ENCODE peak calls at places on chromosomes 5 and 9, in seven cellular contexts. F is GM23338; K is endodermal cell; C is HCT116; W is body of pancreas; N is CD8-positive, alpha-beta T cell; U is lung. D is an unnamed sample.

GRCh38 chr5:180136661-180137381 is 65.3 kb upstream of the RNF130 start:
- DNase-seq in F (no peak), K (peak; percentile 45), C (no peak), W (no peak), N (no peak), U (no peak), D (no peak)

GRCh38 chr9:125970340-125970739 is 223.2 kb downstream of the PBX3 start:
- DNase-seq in F (no peak), K (no peak), C (no peak), W (no peak), N (no peak), U (peak; percentile 23), D (no peak)

GRCh38 chr5:148469446-148470062 is 85.8 kb downstream of the FBXO38 start:
- DNase-seq in F (no peak), K (no peak), C (no peak), W (peak; percentile 52), N (no peak), U (no peak), D (no peak)

GRCh38 chr9:110971705-110972104 is 66.6 kb downstream of the LPAR1 start:
- DNase-seq in F (no peak), K (no peak), C (no peak), W (no peak), N (no peak), U (no peak), D (no peak)

GRCh38 chr9:15570769-15571168 is 17.9 kb downstream of the CCDC171 start:
- DNase-seq in F (no peak), K (no peak), C (no peak), W (no peak), N (no peak), U (no peak), D (no peak)

GRCh38 chr5:66198837-66199236 is 54.7 kb downstream of the SREK1 start:
- DNase-seq in F (peak; percentile 13), K (peak; percentile 58), C (no peak), W (no peak), N (no peak), U (no peak), D (no peak)

GRCh38 chr5:170565077-170565476 is 61.3 kb downstream of the KCNIP1 start:
- DNase-seq in F (no peak), K (peak; percentile 27), C (no peak), W (no peak), N (no peak), U (no peak), D (no peak)

GRCh38 chr9:7266911-7267555 is 509.3 kb downstream of the KDM4C start:
- DNase-seq in F (no peak), K (no peak), C (no peak), W (no peak), N (no peak), U (no peak), D (no peak)

GRCh38 chr9:137453643-137454081 is 5.5 kb downstream of the NSMF start:
- DNase-seq in F (peak; percentile 96), K (peak; percentile 95), C (no peak), W (peak; percentile 67), N (peak; percentile 65), U (peak; percentile 78), D (peak; percentile 85)

GRCh38 chr5:137737349-137738256 is 1.7 kb upstream of the KLHL3 start:
- DNase-seq in F (no peak), K (peak; percentile 29), C (no peak), W (no peak), N (peak; percentile 49), U (no peak), D (no peak)

GRCh38 chr9:135749171-135750045 is 47.4 kb downstream of the KCNT1 start:
- DNase-seq in F (no peak), K (no peak), C (no peak), W (no peak), N (no peak), U (no peak), D (no peak)

GRCh38 chr5:180043381-180043780 is 28.2 kb downstream of the RNF130 start:
- DNase-seq in F (no peak), K (peak; percentile 8), C (no peak), W (no peak), N (no peak), U (no peak), D (no peak)

GRCh38 chr9:36119476-36119875 is 17.1 kb upstream of the GLIPR2 start:
- DNase-seq in F (no peak), K (peak; percentile 64), C (no peak), W (no peak), N (no peak), U (no peak), D (no peak)

GRCh38 chr9:130234340-130235260 is 31.0 kb upstream of the HMCN2 start:
- DNase-seq in F (no peak), K (no peak), C (no peak), W (no peak), N (no peak), U (no peak), D (no peak)

GRCh38 chr9:121945281-121945680 is 147.8 kb downstream of the TTLL11 start:
- DNase-seq in F (no peak), K (no peak), C (no peak), W (no peak), N (no peak), U (no peak), D (no peak)

GRCh38 chr9:127303830-127304229 is 39.3 kb downstream of the GARNL3 start:
- DNase-seq in F (no peak), K (no peak), C (no peak), W (no peak), N (no peak), U (no peak), D (no peak)

DNA sequence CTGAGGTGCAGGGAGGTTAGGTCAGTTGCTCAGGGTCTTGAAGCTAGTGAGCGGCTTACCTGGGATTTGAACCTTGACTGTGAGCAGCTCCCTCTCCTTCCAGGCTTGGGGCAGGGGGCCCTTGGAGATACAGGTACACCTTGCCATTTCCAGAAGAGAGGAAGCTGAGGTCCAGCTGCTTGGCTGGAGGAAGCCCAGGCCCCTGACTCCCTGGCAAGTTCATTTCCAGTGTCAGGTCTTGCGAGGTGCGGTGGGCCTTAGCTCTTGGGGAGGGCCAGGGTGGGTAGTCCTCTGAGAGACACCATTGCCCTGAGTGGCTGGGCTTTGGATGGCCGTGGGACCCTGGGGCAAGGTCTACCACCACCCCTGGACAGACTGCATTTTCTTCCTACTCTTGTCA is 9.3 kb downstream of the PPARGC1B start:
- DNase-seq in F (no peak), K (no peak), C (no peak), W (no peak), N (no peak), U (no peak), D (no peak)
- H3K4me3 ChIP-seq in F (no peak overlapping the region), K (no peak overlapping the region), C (no peak overlapping the region), W (no peak overlapping the region), N (no peak overlapping the region), U (no peak overlapping the region), D (no peak overlapping the region)

GRCh38 chr5:532521-533242 is 8.4 kb upstream of the SLC9A3 start:
- DNase-seq in F (no peak), K (no peak), C (no peak), W (no peak), N (peak; percentile 12), U (no peak), D (peak; percentile 3)

GRCh38 chr5:533243-534005 is 9.2 kb upstream of the SLC9A3 start:
- DNase-seq in F (no peak), K (no peak), C (no peak), W (no peak), N (peak; percentile 10), U (no peak), D (peak; percentile 7)

GRCh38 chr5:531101-531748 is 7.0 kb upstream of the SLC9A3 start:
- DNase-seq in F (no peak), K (no peak), C (no peak), W (no peak), N (peak; percentile 10), U (no peak), D (peak; percentile 22)

GRCh38 chr5:530556-530955 is 6.3 kb upstream of the SLC9A3 start:
- DNase-seq in F (no peak), K (no peak), C (no peak), W (no peak), N (peak; percentile 11), U (no peak), D (peak; percentile 2)

GRCh38 chr5:531749-532315 is 7.6 kb upstream of the SLC9A3 start:
- DNase-seq in F (no peak), K (no peak), C (no peak), W (no peak), N (no peak), U (no peak), D (no peak)
- H3K27me3 ChIP-seq in F (peaks cover 30% of the 10 kb centered on the region), K (peaks cover 50% of the 10 kb centered on the region), C (peaks cover 15% of the 10 kb centered on the region), W (peaks cover 17% of the 10 kb centered on the region), N (peaks cover 8% of the 10 kb centered on the region), U (peaks cover 31% of the 10 kb centered on the region), D (peaks cover 45% of the 10 kb centered on the region)

GRCh38 chr5:150672237-150672883 is 11.3 kb downstream of the MYOZ3 start:
- DNase-seq in F (peak; percentile 90), K (peak; percentile 92), C (no peak), W (peak; percentile 39), N (no peak), U (no peak), D (no peak)
- H3K4me3 ChIP-seq in F (peak overlapping the region; percentile 77), K (peak overlapping the region; percentile 86), C (no peak overlapping the region), W (no peak overlapping the region), N (peak overlapping the region; percentile 69), U (peak overlapping the region; percentile 18), D (peak overlapping the region; percentile 67)

DNA sequence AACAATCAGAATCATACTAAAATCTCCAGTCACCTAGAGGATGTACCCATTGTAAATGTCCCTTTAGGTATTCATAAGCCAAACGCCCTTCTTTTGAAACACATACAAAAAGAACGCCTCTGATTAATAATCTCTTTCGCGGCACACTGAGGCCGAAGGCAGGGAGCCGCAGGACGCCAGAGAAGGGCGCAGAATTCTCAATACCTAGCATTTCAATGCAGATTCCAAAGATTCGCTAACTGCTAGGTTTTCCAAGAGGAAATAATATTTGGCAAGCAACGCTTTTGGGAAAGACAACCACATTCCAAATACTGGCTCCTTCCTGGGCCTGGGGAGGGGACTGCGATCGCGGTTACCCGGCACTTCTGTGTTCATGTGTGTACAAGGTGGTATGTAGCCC is 203.3 kb downstream of the MEF2C start:
- DNase-seq in F (peak; percentile 70), K (no peak), C (no peak), W (no peak), N (no peak), U (no peak), D (no peak)
- H3K27me3 ChIP-seq in F (peaks cover 98% of the 10 kb centered on the region), K (peaks cover 100% of the 10 kb centered on the region), C (no peaks in the 10 kb centered on the region), W (peaks cover 55% of the 10 kb centered on the region), N (peaks cover 62% of the 10 kb centered on the region), U (peaks cover 16% of the 10 kb centered on the region), D (peaks cover 97% of the 10 kb centered on the region)

GRCh38 chr9:131274674-131275331 is 1.5 kb downstream of the FAM78A start:
- DNase-seq in F (no peak), K (no peak), C (no peak), W (no peak), N (peak; percentile 24), U (no peak), D (no peak)
- H3K4me3 ChIP-seq in F (no peak overlapping the region), K (no peak overlapping the region), C (no peak overlapping the region), W (no peak overlapping the region), N (peak overlapping the region; percentile 95), U (peak overlapping the region; percentile 67), D (no peak overlapping the region)